ENCODE peak calls at places on chromosomes 6 and 20, in ten cellular contexts. H is cardiac muscle cell; I is GM13977; V is foreskin fibroblast; Y is kidney; Z is cardiac fibroblast; K is heart left ventricle; D is neural progenitor cell; M is CD8-positive, alpha-beta T cell; C is brain microvascular endothelial cell. E is an unnamed sample.

GRCh38 chr20:52193133-52193532 is 1.6 kb upstream of the ZFP64 start:
- DNase-seq in H (peak), I (no peak), V (no peak), Y (no peak), Z (no peak), K (no peak), D (no peak), M (no peak), C (no peak), E (no peak)

GRCh38 chr20:60060593-60060992 is 102.4 kb downstream of the CDH26 start:
- DNase-seq in H (peak), I (no peak), V (peak), Y (no peak), Z (peak), K (no peak), D (no peak), M (no peak), C (no peak), E (no peak)

GRCh38 chr6:116190550-116190949 is 63.3 kb downstream of the TSPYL4 start:
- DNase-seq in H (peak), I (no peak), V (peak), Y (no peak), Z (peak), K (no peak), D (no peak), M (no peak), C (peak), E (no peak)

GRCh38 chr20:15248618-15249395 is 911.4 kb upstream of the FLRT3 start:
- DNase-seq in H (no peak), I (no peak), V (no peak), Y (no peak), Z (no peak), K (no peak), D (no peak), M (no peak), C (no peak), E (no peak)

GRCh38 chr20:34553366-34553867 is 5.1 kb upstream of the MAP1LC3A start:
- DNase-seq in H (no peak), I (no peak), V (peak), Y (peak), Z (no peak), K (no peak), D (no peak), M (no peak), C (no peak), E (no peak)

GRCh38 chr20:14963262-14963663 is 625.9 kb upstream of the FLRT3 start:
- DNase-seq in H (no peak), I (no peak), V (peak), Y (no peak), Z (peak), K (no peak), D (peak), M (no peak), C (peak), E (no peak)

GRCh38 chr20:21437816-21438215 is 40.5 kb upstream of the NKX2-4 start:
- DNase-seq in H (no peak), I (no peak), V (no peak), Y (no peak), Z (peak), K (no peak), D (no peak), M (no peak), C (no peak), E (no peak)

GRCh38 chr6:28258877-28259777 is at the start of gene NKAPL:
- DNase-seq in H (no peak), I (no peak), V (peak), Y (peak), Z (peak), K (peak), D (no peak), M (peak), C (peak), E (peak)

GRCh38 chr6:88238065-88238464 is 71.9 kb upstream of the CNR1 start:
- DNase-seq in H (peak), I (peak), V (no peak), Y (no peak), Z (peak), K (no peak), D (peak), M (no peak), C (peak), E (no peak)

DNA sequence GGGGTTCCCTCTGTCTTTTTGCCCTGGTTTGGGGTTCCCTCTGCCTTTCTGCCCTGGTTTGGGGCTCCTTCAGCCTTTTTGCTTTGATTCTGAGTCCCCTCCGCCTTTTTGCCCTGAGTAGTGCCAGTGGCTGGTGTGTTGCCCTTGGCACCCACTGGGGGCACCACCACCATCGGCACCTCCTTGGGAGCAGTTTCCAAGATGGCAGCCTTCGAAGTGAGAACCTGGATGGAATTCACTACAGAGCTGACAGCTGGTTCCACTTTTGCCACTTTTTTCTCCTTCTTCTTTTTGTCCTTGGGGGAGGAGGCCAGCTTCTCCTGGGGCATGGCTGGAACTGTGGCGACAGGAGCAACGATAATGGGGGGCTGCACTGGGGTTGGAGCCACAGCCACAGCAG is 22.2 kb downstream of the RRBP1 start:
- DNase-seq in H (no peak), I (no peak), V (no peak), Y (no peak), Z (no peak), K (no peak), D (no peak), M (no peak), C (no peak), E (no peak)
- TF ChIP-seq CTCF in H (no peak), I (no peak), V (no peak), Y (no peak), Z (no peak), K (no peak), D (peak), M (no peak), C (peak), E (no peak)

GRCh38 chr20:49275634-49276033 is 2.2 kb downstream of the ZNFX1 start:
- DNase-seq in H (no peak), I (no peak), V (no peak), Y (no peak), Z (no peak), K (no peak), D (no peak), M (no peak), C (no peak), E (no peak)

GRCh38 chr20:49276201-49276894 is 1.5 kb downstream of the ZNFX1 start:
- DNase-seq in H (no peak), I (peak), V (peak), Y (no peak), Z (peak), K (peak), D (no peak), M (peak), C (peak), E (no peak)

GRCh38 chr20:49277786-49278035 is 146 bp downstream of the ZNFX1 start:
- DNase-seq in H (no peak), I (no peak), V (no peak), Y (no peak), Z (no peak), K (no peak), D (no peak), M (no peak), C (no peak), E (no peak)

GRCh38 chr20:49278036-49278816 is at the start of gene ZNFX1:
- DNase-seq in H (peak), I (peak), V (peak), Y (peak), Z (peak), K (peak), D (peak), M (peak), C (peak), E (peak)

DNA sequence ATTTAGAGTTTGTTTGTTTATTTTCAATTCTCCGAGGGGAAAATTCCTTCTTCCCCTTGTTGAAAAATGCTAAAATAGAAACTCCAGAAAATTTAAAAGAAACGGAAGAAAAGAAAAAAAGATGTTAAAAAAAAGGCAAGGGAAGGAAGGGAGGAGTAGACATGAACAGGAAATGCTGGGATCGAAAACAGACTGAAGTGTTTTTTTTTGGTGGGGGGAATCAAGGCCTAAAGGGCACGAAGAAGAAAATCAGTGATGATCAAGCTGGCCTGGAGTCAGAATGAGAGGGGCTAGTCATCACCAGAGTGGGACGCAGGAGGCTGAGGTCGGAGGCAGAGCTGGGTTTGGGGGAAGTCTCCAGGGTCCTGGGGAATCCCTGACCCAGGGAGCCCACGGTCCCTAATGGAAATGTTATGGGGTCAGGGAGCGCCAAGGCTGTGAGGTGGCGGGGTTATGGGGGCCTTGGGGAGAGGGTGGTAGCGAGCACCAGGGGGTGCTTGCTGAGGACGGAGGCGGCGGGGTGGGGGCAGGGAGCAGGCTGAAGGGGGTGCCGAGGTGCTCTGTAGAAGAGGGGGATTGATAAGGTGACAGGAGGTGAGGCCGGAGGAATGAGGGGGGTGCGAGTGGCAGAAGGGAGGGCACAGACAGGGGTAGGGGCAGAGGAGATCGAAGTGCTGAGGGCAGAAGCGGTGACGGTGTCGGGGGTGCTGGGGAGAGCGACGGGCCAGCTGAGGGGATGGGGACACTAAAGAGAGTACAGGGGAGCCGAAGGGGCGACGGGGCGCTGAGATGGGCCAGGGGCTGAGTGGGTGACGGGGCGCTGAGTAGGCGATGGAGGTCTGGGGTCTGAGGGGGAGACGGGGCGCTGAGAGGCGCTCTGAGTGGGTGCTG is 717 bp downstream of the ZNFX1 start:
- DNase-seq in H (no peak), I (peak), V (peak), Y (peak), Z (no peak), K (peak), D (peak), M (peak), C (no peak), E (peak)
- TF ChIP-seq CTCF in H (no peak), I (no peak), V (no peak), Y (no peak), Z (no peak), K (no peak), D (no peak), M (no peak), C (no peak), E (no peak)

GRCh38 chr6:32519910-32520258 is 10.2 kb downstream of the HLA-DRB5 start:
- DNase-seq in H (no peak), I (no peak), V (no peak), Y (no peak), Z (no peak), K (no peak), D (no peak), M (no peak), C (no peak), E (no peak)
- TF ChIP-seq CTCF in H (no peak), I (no peak), V (no peak), Y (no peak), Z (no peak), K (no peak), D (no peak), M (no peak), C (no peak), E (no peak)

GRCh38 chr6:79946773-79947190 is 571 bp downstream of the ELOVL4 start:
- DNase-seq in H (peak), I (no peak), V (peak), Y (peak), Z (no peak), K (no peak), D (peak), M (no peak), C (peak), E (no peak)

GRCh38 chr6:79949235-79949634 is 1.9 kb upstream of the ELOVL4 start:
- DNase-seq in H (peak), I (peak), V (peak), Y (no peak), Z (peak), K (no peak), D (peak), M (peak), C (peak), E (no peak)

GRCh38 chr6:79947191-79948173 is at the start of gene ELOVL4:
- DNase-seq in H (peak), I (peak), V (peak), Y (peak), Z (peak), K (peak), D (peak), M (peak), C (peak), E (no peak)

GRCh38 chr6:79943133-79943532 is 4.2 kb downstream of the ELOVL4 start:
- DNase-seq in H (no peak), I (no peak), V (no peak), Y (no peak), Z (no peak), K (no peak), D (no peak), M (no peak), C (no peak), E (no peak)

DNA sequence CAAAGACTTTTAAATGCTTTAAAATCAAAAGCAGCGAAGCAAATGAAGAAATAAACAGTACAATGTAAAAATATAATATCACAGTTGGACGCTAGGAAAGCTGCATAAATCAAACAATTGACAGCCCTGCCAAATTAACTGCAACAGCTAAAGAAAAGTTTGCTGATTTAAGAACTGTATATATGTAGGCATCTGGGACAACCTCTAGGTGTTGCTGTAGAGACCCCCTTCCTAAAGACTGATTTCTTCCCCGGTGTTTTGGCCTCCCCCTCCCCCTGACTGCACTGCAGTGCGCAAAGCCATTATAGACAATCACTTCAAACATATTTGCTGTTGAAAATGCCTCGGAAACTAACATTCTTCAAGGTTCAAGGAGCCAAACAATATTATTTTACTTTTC is 1.1 kb downstream of the ELOVL4 start:
- DNase-seq in H (peak), I (peak), V (peak), Y (no peak), Z (peak), K (no peak), D (peak), M (no peak), C (peak), E (no peak)
- TF ChIP-seq CTCF in H (peak), I (peak), V (no peak), Y (no peak), Z (peak), K (no peak), D (peak), M (peak), C (peak), E (no peak)

DNA sequence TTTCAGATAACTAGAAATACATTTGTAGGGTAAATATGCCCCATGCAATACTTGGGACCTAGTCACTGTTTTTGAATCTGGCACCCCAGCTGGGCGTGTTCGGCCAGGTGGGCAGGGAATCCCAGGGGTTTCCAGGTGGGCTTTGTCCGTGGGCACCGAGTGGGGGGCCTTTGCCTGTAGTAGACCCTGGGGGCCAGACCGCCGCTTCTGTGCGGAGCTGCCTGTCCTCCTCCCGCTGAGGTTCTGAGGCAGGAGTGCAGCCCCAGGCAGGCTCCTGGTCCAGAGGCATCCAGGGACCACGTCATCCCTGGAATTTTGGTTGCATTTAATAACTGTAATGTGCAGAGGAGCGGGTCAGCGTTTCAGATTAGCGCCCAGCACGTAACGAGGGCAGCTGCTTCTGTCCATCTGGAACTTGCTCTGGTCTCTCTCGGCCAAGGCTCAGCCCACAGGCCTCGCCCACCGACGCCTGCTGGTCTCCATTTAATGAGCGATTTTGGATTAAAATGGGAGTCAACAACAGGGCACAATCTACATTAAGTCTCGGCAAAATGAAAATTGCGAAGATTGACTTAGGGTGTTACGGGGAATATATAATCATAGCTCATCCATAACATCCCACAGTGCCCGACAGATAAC is 12.8 kb downstream of the BHLHE23 start:
- DNase-seq in H (no peak), I (no peak), V (no peak), Y (peak), Z (no peak), K (no peak), D (no peak), M (no peak), C (no peak), E (no peak)
- TF ChIP-seq CTCF in H (no peak), I (no peak), V (no peak), Y (no peak), Z (no peak), K (no peak), D (no peak), M (no peak), C (no peak), E (no peak)

DNA sequence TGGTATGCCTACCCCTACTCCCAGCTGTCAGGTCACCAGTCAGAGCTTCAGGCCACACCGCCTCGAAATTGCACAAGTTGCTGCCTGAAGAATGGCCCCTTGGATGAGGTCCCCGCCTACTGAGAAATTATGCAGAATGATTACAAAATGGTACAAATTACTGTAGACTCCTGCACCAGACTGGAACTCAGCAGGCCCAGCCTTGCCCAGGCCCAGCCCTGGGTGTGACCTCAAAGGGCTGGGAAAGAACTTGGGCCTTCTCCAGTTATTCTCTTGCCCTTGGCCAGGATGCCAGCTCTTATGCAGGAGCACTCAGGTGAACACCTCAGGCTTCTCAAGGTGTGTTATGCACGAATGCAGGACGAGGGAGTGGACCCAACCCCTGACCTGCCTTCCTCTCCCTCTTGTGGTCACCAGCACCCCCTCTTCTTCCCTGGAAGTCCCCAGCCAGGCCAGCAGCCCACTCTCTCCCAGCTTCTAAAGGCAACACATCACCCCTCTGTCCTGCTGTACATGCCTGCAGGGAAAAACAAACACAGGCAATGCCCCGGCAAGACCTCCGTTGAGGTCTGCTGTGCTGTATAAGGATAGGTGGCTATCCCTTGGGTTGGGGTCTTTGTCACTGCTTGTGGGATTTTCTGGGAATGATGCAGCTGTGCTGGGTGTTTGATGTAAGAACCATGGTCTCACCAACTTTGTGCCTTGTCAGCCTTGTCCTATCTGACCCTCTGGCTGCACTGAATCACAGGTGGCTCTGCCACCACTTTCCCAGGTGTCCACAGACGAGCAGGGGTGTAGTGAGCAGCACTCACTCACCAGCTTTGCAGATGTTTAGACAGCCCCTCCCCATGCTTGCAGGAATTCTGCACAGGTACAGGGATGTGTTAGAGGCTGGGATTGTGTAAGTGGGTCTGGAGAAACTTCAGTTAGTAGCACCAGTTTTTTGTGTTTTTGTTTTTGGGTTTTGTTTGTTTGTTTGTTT is 88.5 kb upstream of the NAA20 start:
- DNase-seq in H (no peak), I (no peak), V (no peak), Y (peak), Z (no peak), K (no peak), D (no peak), M (no peak), C (no peak), E (peak)
- TF ChIP-seq CTCF in H (no peak), I (no peak), V (no peak), Y (no peak), Z (no peak), K (no peak), D (no peak), M (no peak), C (no peak), E (no peak)

DNA sequence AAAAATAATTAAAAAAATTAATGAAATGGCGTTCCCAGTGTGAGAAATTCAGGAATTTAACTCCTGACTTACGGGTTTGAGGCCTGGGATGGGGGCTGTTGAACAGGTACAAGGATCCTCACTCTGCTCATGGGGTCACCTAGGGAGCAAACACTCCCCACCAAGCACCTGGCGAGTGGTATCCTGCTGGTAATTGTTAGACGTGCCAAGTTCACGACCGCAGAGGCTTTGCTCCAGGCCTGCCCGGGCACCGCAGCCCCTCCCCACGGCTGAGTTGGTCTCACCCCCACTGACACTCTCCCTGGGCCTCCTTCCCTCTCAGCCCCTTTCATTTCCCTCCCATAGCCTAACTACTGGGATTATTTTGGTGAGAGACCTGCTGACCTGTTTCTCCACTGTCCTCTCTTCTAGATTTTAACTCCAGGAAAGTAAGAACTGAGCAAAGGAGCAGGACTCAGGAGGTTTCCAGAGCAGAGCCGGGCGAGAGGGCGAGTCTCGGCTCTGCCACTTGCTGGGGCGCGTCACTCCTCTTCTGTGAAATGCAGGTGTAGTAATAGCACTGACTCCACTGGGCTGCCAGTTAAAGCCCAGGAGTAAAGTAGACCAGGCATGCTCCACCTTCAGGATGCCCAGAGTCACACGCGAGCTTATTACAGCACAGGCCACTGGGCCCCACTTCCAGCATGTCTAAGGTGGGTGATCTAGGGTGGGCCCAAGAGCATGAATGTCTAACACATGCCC is 22.8 kb downstream of the BMP7 start:
- DNase-seq in H (no peak), I (no peak), V (no peak), Y (no peak), Z (no peak), K (no peak), D (no peak), M (no peak), C (no peak), E (no peak)
- TF ChIP-seq CTCF in H (no peak), I (no peak), V (no peak), Y (no peak), Z (no peak), K (no peak), D (no peak), M (no peak), C (no peak), E (no peak)

GRCh38 chr20:25540273-25540672 is 45.1 kb downstream of the NINL start:
- DNase-seq in H (peak), I (no peak), V (peak), Y (no peak), Z (peak), K (no peak), D (peak), M (no peak), C (no peak), E (no peak)
- TF ChIP-seq CTCF in H (peak), I (peak), V (peak), Y (peak), Z (peak), K (peak), D (peak), M (no peak), C (peak), E (peak)